ENCODE peak calls at places on chromosomes 4 and X, in four cellular contexts. F, T, S and Y are unnamed samples.

GRCh38 chr4:1667273-1667672 is 16.8 kb downstream of the FAM53A start:
- DNase-seq in F (no peak), T (no peak), S (no peak), Y (no peak)

GRCh38 chrX:149044471-149044870 is 460.6 kb downstream of the IDS start:
- DNase-seq in S (no peak), F (no peak), T (no peak), Y (no peak)

GRCh38 chr4:124768596-124768995 is 56.1 kb upstream of the ANKRD50 start:
- DNase-seq in S (no peak), F (no peak), T (no peak), Y (peak)

GRCh38 chr4:121155893-121156292 is 8.2 kb downstream of the TNIP3 start:
- DNase-seq in F (peak), S (peak), T (peak), Y (peak)

GRCh38 chr4:175339100-175339707 is 421.0 kb downstream of the ADAM29 start:
- DNase-seq in S (peak), F (no peak), T (peak), Y (peak)

GRCh38 chrX:133668225-133668931 is 253.1 kb upstream of the GPC4 start:
- DNase-seq in T (no peak), F (peak), S (no peak), Y (no peak)

GRCh38 chrX:46620505-46620904 is 46.9 kb downstream of the CHST7 start:
- DNase-seq in S (peak), F (no peak), T (no peak), Y (no peak)

GRCh38 chr4:123546123-123546654 is 149.6 kb downstream of the SPRY1 start:
- DNase-seq in S (no peak), F (no peak), T (no peak), Y (no peak)

GRCh38 chr4:147772459-147772969 is 40.6 kb downstream of the ARHGAP10 start:
- DNase-seq in T (no peak), F (peak), S (peak), Y (peak)

GRCh38 chrX:129239371-129239770 is 283.9 kb downstream of the SMARCA1 start:
- DNase-seq in F (no peak), T (no peak), S (no peak), Y (peak)

GRCh38 chr4:165328708-165329107 is 1.2 kb downstream of the MSMO1 start:
- DNase-seq in F (no peak), T (no peak), S (no peak), Y (no peak)

GRCh38 chr4:2281575-2282343 is 19.9 kb upstream of the MXD4 start:
- DNase-seq in T (no peak), F (no peak), S (no peak), Y (no peak)

GRCh38 chr4:113330200-113330599 is 280.7 kb downstream of the ANK2 start:
- DNase-seq in T (no peak), F (no peak), S (no peak), Y (no peak)

GRCh38 chrX:39308126-39308525 is 506.9 kb downstream of the MID1IP1 start:
- DNase-seq in T (no peak), F (no peak), S (no peak), Y (no peak)